ENCODE peak calls at places on chromosomes 5 and 9, in four cellular contexts. U, C, V and J are unnamed samples.

GRCh38 chr5:143561248-143561647 is 157.8 kb upstream of the NR3C1 start:
- DNase-seq in U (no peak), C (no peak), V (no peak), J (no peak)

GRCh38 chr9:30972654-30973053 is 1411.8 kb upstream of the ACO1 start:
- DNase-seq in U (no peak), C (no peak), V (no peak), J (no peak)

GRCh38 chr5:69265931-69266330 is 31.2 kb downstream of the CDK7 start:
- DNase-seq in U (peak; percentile 82), C (no peak), V (peak; percentile 54), J (no peak)

GRCh38 chr9:18861599-18862546 is 171.1 kb downstream of the SAXO1 start:
- DNase-seq in U (peak; percentile 38), C (no peak), V (no peak), J (peak; percentile 8)

GRCh38 chr5:149035282-149035882 is 27.5 kb downstream of the SH3TC2 start:
- DNase-seq in U (peak; percentile 81), C (peak; percentile 42), V (peak; percentile 80), J (peak; percentile 84)

GRCh38 chr5:39498247-39498952 is 73.6 kb upstream of the DAB2 start:
- DNase-seq in U (no peak), C (no peak), V (no peak), J (no peak)

GRCh38 chr9:8419871-8420270 is 620.3 kb upstream of the DMAC1 start:
- DNase-seq in U (no peak), C (no peak), V (no peak), J (no peak)

GRCh38 chr5:137376127-137376526 is 123.0 kb downstream of the SPOCK1 start:
- DNase-seq in U (peak; percentile 24), C (no peak), V (no peak), J (no peak)

GRCh38 chr5:97425511-97425910 is 242.5 kb upstream of the RIOK2 start:
- DNase-seq in U (peak; percentile 55), C (no peak), V (no peak), J (peak; percentile 34)

GRCh38 chr9:77663754-77664153 is 15.6 kb upstream of the GNA14 start:
- DNase-seq in U (no peak), C (no peak), V (no peak), J (peak; percentile 25)

GRCh38 chr9:133075925-133076324 is 14.1 kb downstream of the CEL start:
- DNase-seq in U (no peak), C (no peak), V (no peak), J (no peak)

GRCh38 chr9:34405719-34406118 is 29.0 kb upstream of the MYORG start:
- DNase-seq in U (no peak), C (no peak), V (no peak), J (no peak)

GRCh38 chr5:77168187-77168883 is 42.1 kb upstream of the PDE8B start:
- DNase-seq in U (no peak), C (no peak), V (no peak), J (peak; percentile 82)

GRCh38 chr5:543755-544674 is 19.8 kb upstream of the SLC9A3 start:
- DNase-seq in U (peak; percentile 8), C (peak; percentile 31), V (no peak), J (peak; percentile 53)

GRCh38 chr9:129875181-129875611 is 39.9 kb downstream of the USP20 start:
- DNase-seq in U (peak; percentile 53), C (no peak), V (no peak), J (no peak)

GRCh38 chr5:145824040-145824439 is 11.1 kb downstream of the PRELID2 start:
- DNase-seq in U (no peak), C (no peak), V (no peak), J (no peak)

GRCh38 chr9:30723656-30724055 is 1660.8 kb upstream of the ACO1 start:
- DNase-seq in U (no peak), C (no peak), V (no peak), J (no peak)

GRCh38 chr5:129020683-129021082 is 55.4 kb downstream of the SLC27A6 start:
- DNase-seq in U (no peak), C (no peak), V (no peak), J (no peak)

GRCh38 chr5:113099822-113100221 is 123.2 kb downstream of the DCP2 start:
- DNase-seq in U (no peak), C (no peak), V (no peak), J (no peak)

GRCh38 chr5:59746261-59746765 is 147.2 kb downstream of the PDE4D start:
- DNase-seq in U (no peak), C (no peak), V (no peak), J (no peak)

GRCh38 chr5:53607896-53608295 is 47.5 kb downstream of the NDUFS4 start:
- DNase-seq in U (no peak), C (no peak), V (no peak), J (no peak)

GRCh38 chr9:126777733-126778132 is 27.1 kb upstream of the ZBTB43 start:
- DNase-seq in U (peak; percentile 69), C (no peak), V (peak; percentile 44), J (no peak)

GRCh38 chr5:143213231-143213850 is 190.1 kb downstream of the NR3C1 start:
- DNase-seq in U (no peak), C (no peak), V (no peak), J (peak; percentile 24)

GRCh38 chr5:145937432-145938250 is 1.3 kb downstream of the SH3RF2 start:
- DNase-seq in U (peak; percentile 13), C (no peak), V (peak; percentile 55), J (no peak)

GRCh38 chr5:29462261-29462660 is 1731.2 kb upstream of the CDH6 start:
- DNase-seq in U (no peak), C (no peak), V (no peak), J (peak; percentile 3)

GRCh38 chr5:179759961-179760541 is 27.4 kb downstream of the MAML1 start:
- DNase-seq in U (no peak), C (peak; percentile 27), V (peak; percentile 65), J (peak; percentile 34)

GRCh38 chr5:56565693-56566092 is 249.7 kb upstream of the MAP3K1 start:
- DNase-seq in U (no peak), C (no peak), V (no peak), J (peak; percentile 39)

GRCh38 chr5:123180178-123180577 is 91.1 kb downstream of the PRDM6 start:
- DNase-seq in U (no peak), C (no peak), V (no peak), J (peak; percentile 28)